ENCODE peak calls at places on chromosomes 2 and 18, in five cellular contexts. N, G, I, Z and U are unnamed samples.

GRCh38 chr18:56645415-56646016 is 5.6 kb upstream of the WDR7 start:
- DNase-seq in Z (no peak), G (no peak), N (no peak), I (no peak), U (peak)

GRCh38 chr2:179837408-179837807 is 24.0 kb downstream of the ZNF385B start:
- DNase-seq in G (peak), N (no peak), Z (no peak), I (no peak), U (no peak)

GRCh38 chr2:189835855-189836558 is 51.8 kb downstream of the PMS1 start:
- DNase-seq in Z (no peak), N (no peak), G (no peak), I (no peak), U (no peak)

GRCh38 chr2:149204686-149205085 is 125.7 kb upstream of the LYPD6 start:
- DNase-seq in I (no peak), Z (no peak), G (no peak), N (no peak), U (no peak)

GRCh38 chr2:10963155-10963554 is 51.4 kb downstream of the KCNF1 start:
- DNase-seq in I (no peak), N (no peak), G (no peak), Z (no peak), U (no peak)

GRCh38 chr2:70084973-70085710 is 2.1 kb upstream of the PCBP1 start:
- DNase-seq in I (peak), N (peak), Z (peak), G (no peak), U (peak)

GRCh38 chr2:37928377-37928776 is 3.3 kb downstream of the RMDN2 start:
- DNase-seq in Z (no peak), N (no peak), I (no peak), G (peak), U (no peak)

GRCh38 chr2:38214209-38214717 is 138.3 kb upstream of the CYP1B1 start:
- DNase-seq in G (no peak), Z (no peak), I (no peak), N (no peak), U (no peak)

GRCh38 chr2:119486886-119487285 is 37.4 kb downstream of the SCTR start:
- DNase-seq in Z (no peak), N (no peak), G (no peak), I (no peak), U (no peak)

GRCh38 chr2:98936917-98937351 is 909 bp upstream of the CRACDL start:
- DNase-seq in N (no peak), G (no peak), I (peak), Z (no peak), U (no peak)

GRCh38 chr2:3423492-3424170 is 44.1 kb downstream of the TRAPPC12 start:
- DNase-seq in N (peak), I (peak), G (peak), Z (peak), U (peak)

GRCh38 chr2:197786010-197786877 is 1.1 kb upstream of the BOLL start:
- DNase-seq in I (peak), N (no peak), G (no peak), Z (no peak), U (no peak)

GRCh38 chr2:201558232-201558631 is 85.1 kb downstream of the TMEM237 start:
- DNase-seq in G (peak), Z (no peak), I (no peak), N (no peak), U (no peak)

GRCh38 chr2:27227501-27227900 is 10.3 kb downstream of the CAD start:
- DNase-seq in N (no peak), I (no peak), Z (no peak), G (no peak), U (no peak)

GRCh38 chr2:196315388-196316049 is 144.1 kb upstream of the STK17B start:
- DNase-seq in G (no peak), Z (no peak), N (no peak), I (no peak), U (no peak)

GRCh38 chr2:73295751-73296400 is 2.5 kb upstream of the EGR4 start:
- DNase-seq in N (no peak), G (no peak), I (no peak), Z (no peak), U (no peak)

GRCh38 chr18:36211612-36212065 is 24.3 kb downstream of the MOCOS start:
- DNase-seq in N (peak), I (no peak), G (no peak), Z (peak), U (no peak)

GRCh38 chr18:69490072-69490471 is 89.4 kb downstream of the DOK6 start:
- DNase-seq in G (no peak), Z (no peak), N (no peak), I (no peak), U (no peak)

GRCh38 chr2:169172076-169172735 is 102.8 kb downstream of the DHRS9 start:
- DNase-seq in G (no peak), Z (no peak), I (no peak), N (no peak), U (no peak)

GRCh38 chr2:8249191-8249590 is 432.7 kb upstream of the ID2 start:
- DNase-seq in Z (no peak), N (no peak), G (no peak), I (no peak), U (no peak)

GRCh38 chr2:182586426-182586825 is 129.6 kb upstream of the DNAJC10 start:
- DNase-seq in I (no peak), G (no peak), Z (no peak), N (no peak), U (no peak)

GRCh38 chr2:190533968-190534309 is 583 bp downstream of the NEMP2 start:
- DNase-seq in Z (no peak), N (no peak), G (peak), I (no peak), U (no peak)

GRCh38 chr18:74395630-74396251 is 61.4 kb downstream of the DIPK1C start:
- DNase-seq in G (no peak), N (no peak), I (no peak), Z (no peak), U (no peak)

GRCh38 chr2:122960727-122961641 is 1064.1 kb upstream of the CNTNAP5 start:
- DNase-seq in G (no peak), Z (no peak), I (no peak), N (no peak), U (no peak)

GRCh38 chr2:72827495-72827894 is 1.7 kb upstream of the EXOC6B start:
- DNase-seq in N (no peak), Z (no peak), G (no peak), I (no peak), U (no peak)

GRCh38 chr2:25257931-25258771 is 83.6 kb downstream of the DNMT3A start:
- DNase-seq in G (no peak), Z (no peak), N (no peak), I (no peak), U (no peak)

GRCh38 chr2:105287692-105288091 is 41.8 kb downstream of the TGFBRAP1 start:
- DNase-seq in I (peak), N (peak), G (peak), Z (peak), U (peak)

GRCh38 chr2:182668671-182669070 is 47.4 kb upstream of the DNAJC10 start:
- DNase-seq in Z (no peak), I (no peak), G (peak), N (no peak), U (no peak)

GRCh38 chr2:223860809-223861738 is 23.7 kb upstream of the AP1S3 start:
- DNase-seq in I (no peak), N (no peak), G (peak), Z (no peak), U (peak)

GRCh38 chr2:279366-279765 is 8.5 kb downstream of the ALKAL2 start:
- DNase-seq in G (no peak), Z (no peak), I (no peak), N (no peak), U (no peak)

GRCh38 chr2:104658149-104658839 is 195.6 kb upstream of the POU3F3 start:
- DNase-seq in G (no peak), I (peak), Z (no peak), N (no peak), U (no peak)

GRCh38 chr2:109422071-109422757 is 191.6 kb downstream of the SEPTIN10 start:
- DNase-seq in Z (no peak), N (no peak), G (no peak), I (no peak), U (no peak)

GRCh38 chr2:109419960-109420370 is 193.8 kb downstream of the SEPTIN10 start:
- DNase-seq in Z (no peak), I (no peak), G (no peak), N (no peak), U (no peak)

GRCh38 chr2:109421101-109421500 is 192.7 kb downstream of the SEPTIN10 start:
- DNase-seq in N (no peak), I (no peak), Z (no peak), G (no peak), U (no peak)

GRCh38 chr2:109422758-109423500 is 190.8 kb downstream of the SEPTIN10 start:
- DNase-seq in G (no peak), N (no peak), Z (no peak), I (no peak), U (no peak)

GRCh38 chr2:109421606-109422005 is 192.2 kb downstream of the SEPTIN10 start:
- DNase-seq in Z (no peak), N (no peak), G (no peak), I (no peak), U (no peak)
- TF ChIP-seq SRF in Z (no peak), N (no peak), G (no peak), I (no peak), U (no peak)

GRCh38 chr2:112024896-112025491 is 30.1 kb upstream of the TMEM87B start:
- DNase-seq in I (no peak), G (no peak), Z (no peak), N (no peak), U (no peak)

GRCh38 chr2:112029164-112029563 is 25.9 kb upstream of the TMEM87B start:
- DNase-seq in Z (no peak), N (no peak), G (no peak), I (no peak), U (no peak)

GRCh38 chr2:112027767-112028166 is 27.3 kb upstream of the TMEM87B start:
- DNase-seq in G (no peak), I (peak), Z (no peak), N (no peak), U (no peak)

GRCh38 chr2:112024246-112024645 is 30.8 kb upstream of the TMEM87B start:
- DNase-seq in G (no peak), N (no peak), I (no peak), Z (no peak), U (no peak)

DNA sequence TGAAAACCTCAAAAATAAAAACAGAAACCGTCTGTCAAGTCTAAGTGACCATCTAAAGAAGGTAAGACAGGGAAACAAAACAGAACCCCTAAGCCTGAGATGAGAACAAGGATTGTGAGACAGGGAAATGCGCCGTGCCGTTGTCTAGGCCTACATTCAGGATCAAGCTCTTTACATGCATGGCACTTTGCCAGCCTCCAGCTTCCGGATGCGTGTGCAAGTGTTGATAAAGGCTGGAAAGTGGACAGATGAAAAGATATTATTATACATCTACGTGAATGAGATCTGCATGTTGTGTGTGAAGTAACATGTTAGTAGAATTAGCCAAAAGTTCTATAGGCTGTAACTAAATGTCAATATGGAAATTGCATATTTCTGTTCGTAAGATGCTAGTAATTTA is 28.6 kb upstream of the TMEM87B start:
- DNase-seq in Z (no peak), N (peak), I (peak), G (no peak), U (no peak)
- TF ChIP-seq JUND in Z (no peak), N (peak), I (no peak), G (no peak), U (no peak)

GRCh38 chr18:71107220-71107619 is 818.4 kb downstream of the SOCS6 start:
- DNase-seq in G (no peak), N (no peak), Z (no peak), I (no peak), U (no peak)
- H2AFZ ChIP-seq in G (no peak), N (no peak), Z (no peak), I (no peak), U (no peak)

GRCh38 chr2:156333951-156334495 is 1.5 kb upstream of the NR4A2 start:
- DNase-seq in Z (no peak), N (peak), I (peak), G (peak), U (no peak)

GRCh38 chr2:156333274-156333950 is 891 bp upstream of the NR4A2 start:
- DNase-seq in N (peak), I (no peak), G (no peak), Z (no peak), U (no peak)

GRCh38 chr2:156332452-156333273 is at the start of gene NR4A2:
- DNase-seq in N (peak), G (peak), I (peak), Z (no peak), U (peak)

GRCh38 chr2:156329922-156330726 is 2.4 kb downstream of the NR4A2 start:
- DNase-seq in Z (no peak), I (peak), N (no peak), G (no peak), U (no peak)

GRCh38 chr2:156331572-156332451 is 709 bp downstream of the NR4A2 start:
- DNase-seq in I (no peak), G (no peak), N (peak), Z (no peak), U (no peak)
- TF ChIP-seq SRF in I (no peak), G (no peak), N (no peak), Z (no peak), U (no peak)

GRCh38 chr2:160141419-160141818 is 58.7 kb downstream of the ITGB6 start:
- DNase-seq in N (no peak), I (no peak), G (no peak), Z (no peak), U (no peak)
- TF ChIP-seq JUND in N (no peak), I (no peak), G (no peak), Z (no peak), U (no peak)

DNA sequence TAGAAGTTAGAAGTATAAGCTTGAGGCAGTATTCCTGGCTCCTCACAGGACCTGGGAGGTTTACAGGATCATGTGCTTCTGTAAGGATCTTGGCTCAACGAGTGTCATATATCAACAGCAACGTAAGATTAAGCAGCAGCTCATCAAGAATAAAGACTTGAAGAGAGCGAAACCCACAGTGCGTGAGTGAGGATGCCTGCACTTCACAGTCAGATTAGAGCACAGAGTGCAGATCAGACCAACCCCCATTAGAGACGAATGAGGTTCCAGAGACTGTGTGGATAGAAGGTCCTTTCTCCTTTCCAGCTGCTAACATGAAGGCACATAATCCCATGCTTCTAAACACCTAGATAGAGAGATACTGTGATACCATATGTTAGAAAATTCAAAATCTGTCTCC is 1656.8 kb upstream of the NXPH2 start:
- DNase-seq in Z (no peak), I (no peak), N (no peak), G (no peak), U (no peak)
- H2AFZ ChIP-seq in Z (no peak), I (peak), N (no peak), G (no peak), U (no peak)

GRCh38 chr2:231541605-231542509 is 11.6 kb upstream of the NMUR1 start:
- DNase-seq in I (peak), G (no peak), Z (no peak), N (no peak), U (no peak)

GRCh38 chr2:231548752-231549151 is 18.5 kb upstream of the NMUR1 start:
- DNase-seq in I (no peak), Z (no peak), N (no peak), G (no peak), U (no peak)

GRCh38 chr2:231546014-231546413 is 15.8 kb upstream of the NMUR1 start:
- DNase-seq in G (no peak), I (no peak), N (no peak), Z (no peak), U (no peak)

GRCh38 chr2:231547315-231548110 is 17.3 kb upstream of the NMUR1 start:
- DNase-seq in Z (no peak), G (no peak), N (no peak), I (no peak), U (no peak)

GRCh38 chr2:231545105-231545902 is 15.1 kb upstream of the NMUR1 start:
- DNase-seq in Z (peak), I (no peak), N (peak), G (no peak), U (no peak)
- TF ChIP-seq SRF in Z (peak), I (no peak), N (no peak), G (no peak), U (no peak)

GRCh38 chr18:50359806-50360205 is 15.0 kb upstream of the SKA1 start:
- DNase-seq in N (no peak), I (no peak), G (no peak), Z (no peak), U (no peak)

GRCh38 chr18:50358844-50359243 is 16.0 kb upstream of the SKA1 start:
- DNase-seq in N (peak), G (no peak), Z (no peak), I (no peak), U (no peak)

GRCh38 chr18:50350699-50351098 is 24.1 kb upstream of the SKA1 start:
- DNase-seq in G (no peak), I (no peak), Z (no peak), N (no peak), U (no peak)

DNA sequence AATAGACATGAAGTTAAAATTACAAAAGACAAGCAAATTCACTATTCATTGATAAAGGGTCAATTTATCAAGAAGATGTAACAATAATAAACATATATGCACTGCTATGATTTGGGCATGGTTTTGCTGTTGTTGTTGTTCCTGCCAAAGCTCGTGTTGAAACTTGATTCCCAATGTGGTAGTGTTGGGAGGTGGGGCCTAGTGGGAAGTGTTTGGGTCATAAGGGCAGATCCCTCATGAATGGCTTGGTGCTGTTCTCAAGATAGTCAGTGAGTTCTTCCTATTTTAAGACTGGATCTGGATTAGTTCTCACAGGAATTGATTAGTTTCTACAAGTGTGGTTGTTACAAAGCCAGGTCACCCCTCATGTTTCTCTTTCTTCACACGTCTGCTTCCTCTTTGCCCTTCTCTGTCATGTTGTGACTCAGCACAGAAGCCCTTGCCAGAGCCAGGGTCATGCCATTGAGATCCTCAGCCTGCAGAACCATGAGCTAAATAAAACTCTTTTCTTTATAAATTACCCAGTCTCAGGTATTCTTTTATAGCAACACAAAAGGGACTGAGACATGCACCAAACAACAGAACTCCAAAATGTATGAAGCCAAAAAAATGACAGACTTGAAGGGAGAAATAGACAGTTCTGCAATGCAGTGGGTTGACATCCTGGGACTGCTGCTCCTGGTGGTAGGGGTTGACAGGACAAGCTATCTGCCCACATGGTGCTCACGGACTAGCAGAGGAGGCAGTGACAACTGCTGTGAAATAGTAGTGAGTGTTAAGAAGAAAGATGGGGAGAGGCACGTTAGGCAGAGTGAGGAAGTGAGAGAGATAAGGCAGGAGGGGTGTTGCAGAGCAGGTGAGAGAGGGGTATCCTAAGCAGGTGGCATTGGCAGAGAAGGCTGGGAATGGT is 18.6 kb upstream of the SKA1 start:
- DNase-seq in G (peak), I (no peak), Z (peak), N (no peak), U (peak)
- TF ChIP-seq JUND in G (no peak), I (no peak), Z (no peak), N (no peak), U (no peak)